ENCODE peak calls at places on chromosomes 5 and 9, in seven cellular contexts. G, F, X, U, L, V and R are unnamed samples. For H3K4me1, the result is how much of the 10 kb centered on the place peaks cover.

GRCh38 chr5:53100606-53101005 is 9.0 kb downstream of the MOCS2 start:
- DNase-seq in L (no peak), G (no peak), V (peak), F (no peak), U (no peak), X (no peak), R (no peak)

GRCh38 chr5:135156715-135157404 is 122.8 kb upstream of the PITX1 start:
- DNase-seq in G (no peak), L (no peak), X (no peak), F (no peak), U (no peak), V (no peak), R (no peak)

GRCh38 chr9:99820330-99821186 is 1.1 kb upstream of the NR4A3 start:
- DNase-seq in L (peak), V (peak), U (peak), G (no peak), F (peak), X (peak), R (peak)

GRCh38 chr5:118968406-118968911 is 19.9 kb downstream of the DTWD2 start:
- DNase-seq in U (no peak), F (no peak), G (no peak), L (no peak), X (no peak), V (no peak), R (no peak)

GRCh38 chr5:124951676-124952075 is 205.2 kb upstream of the ZNF608 start:
- DNase-seq in G (no peak), U (no peak), X (no peak), L (peak), V (no peak), F (no peak), R (no peak)

GRCh38 chr9:113274474-113275146 is 762 bp downstream of the CDC26 start:
- DNase-seq in L (peak), V (peak), X (no peak), F (no peak), G (peak), U (peak), R (no peak)

GRCh38 chr9:131500939-131501541 is 1.7 kb upstream of the POMT1 start:
- DNase-seq in X (no peak), L (peak), F (no peak), V (peak), U (peak), G (no peak), R (no peak)

GRCh38 chr5:71924980-71925379 is 182.3 kb upstream of the MAP1B start:
- DNase-seq in V (peak), X (no peak), F (no peak), G (no peak), U (peak), L (no peak), R (no peak)

GRCh38 chr5:40555886-40556285 is 123.8 kb upstream of the PTGER4 start:
- DNase-seq in X (no peak), F (no peak), V (no peak), U (no peak), G (no peak), L (no peak), R (no peak)

GRCh38 chr5:123557907-123558306 is 45.9 kb downstream of the CSNK1G3 start:
- DNase-seq in F (no peak), U (no peak), G (no peak), X (no peak), V (no peak), L (no peak), R (no peak)

GRCh38 chr9:134662143-134662876 is 20.7 kb downstream of the COL5A1 start:
- DNase-seq in X (peak), U (peak), V (peak), G (no peak), F (no peak), L (no peak), R (peak)

GRCh38 chr9:124122813-124123462 is 111.4 kb downstream of the LHX2 start:
- DNase-seq in X (no peak), G (no peak), V (peak), F (no peak), U (peak), L (no peak), R (no peak)

GRCh38 chr5:180441577-180441976 is 52.6 kb upstream of the CNOT6 start:
- DNase-seq in G (no peak), V (no peak), F (peak), L (no peak), X (no peak), U (peak), R (no peak)

GRCh38 chr9:18502546-18502945 is 28.6 kb downstream of the ADAMTSL1 start:
- DNase-seq in U (no peak), F (no peak), V (no peak), L (no peak), X (no peak), G (no peak), R (no peak)

DNA sequence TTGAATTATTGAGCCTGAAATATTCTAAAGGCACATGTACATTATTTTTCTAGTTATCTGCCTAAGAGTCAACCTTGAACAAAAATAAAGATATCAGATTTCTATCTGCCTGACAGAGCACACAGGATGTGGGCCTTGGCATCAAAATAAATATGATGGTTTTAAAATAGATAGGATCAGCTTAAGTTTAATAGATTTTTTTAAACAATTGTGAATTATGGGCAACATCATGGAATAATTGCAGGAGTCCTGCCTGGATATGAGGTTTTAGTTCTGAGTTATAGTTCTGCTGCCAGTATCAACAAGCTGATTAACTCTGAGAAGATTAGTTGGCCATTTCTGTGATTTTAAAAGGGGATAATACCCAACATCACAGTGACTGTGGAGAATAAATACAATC is 107.0 kb upstream of the PCA3 start:
- DNase-seq in X (no peak), F (no peak), U (no peak), G (no peak), L (no peak), V (no peak), R (no peak)
- H3K4me1 ChIP-seq in X (under half), F (half or more), U (under half), G (under half), L (under half), V (under half), R (under half)

DNA sequence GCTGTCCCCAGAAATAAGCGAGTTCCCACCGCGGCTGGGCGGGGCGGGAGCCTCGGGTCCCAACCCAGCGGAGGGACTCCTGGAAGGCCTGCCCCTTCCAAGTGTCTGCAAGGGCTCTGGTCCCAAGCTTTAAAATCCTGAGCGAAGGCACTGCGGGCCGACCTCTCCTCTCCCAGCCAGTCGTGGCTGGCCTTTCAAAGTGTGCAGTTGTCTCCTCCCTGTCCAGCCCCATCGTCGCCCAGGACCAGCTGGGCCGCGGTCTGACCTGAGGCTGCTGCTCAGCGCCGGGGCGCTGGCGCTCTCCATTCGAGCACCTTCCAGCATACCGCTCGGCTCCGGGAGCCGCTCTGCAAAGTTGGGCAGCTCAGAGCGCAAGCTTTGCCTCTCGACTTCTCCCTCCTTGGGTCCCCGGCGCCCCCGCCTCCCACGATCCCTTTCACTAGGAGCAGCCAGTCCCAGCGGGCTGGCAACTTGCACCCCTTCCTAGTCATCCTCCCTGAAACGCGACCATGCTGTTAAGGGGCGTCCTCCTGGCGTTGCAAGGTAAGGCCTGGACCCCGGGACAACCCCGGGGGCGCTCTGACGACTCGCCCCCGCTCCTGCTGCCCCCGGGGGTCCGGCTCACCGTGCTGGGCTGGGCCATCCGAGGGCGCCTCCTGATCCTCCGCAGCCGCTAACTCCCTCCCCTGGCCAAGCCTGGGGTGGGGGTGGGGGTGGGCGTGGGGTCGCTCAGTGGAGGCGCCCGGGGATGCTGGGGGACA is at the start of gene MAMDC2:
- DNase-seq in V (peak), U (peak), L (peak), X (peak), F (peak), G (no peak), R (peak)
- H3K4me3 ChIP-seq in V (peak), U (peak), L (peak), X (peak), F (peak), G (peak), R (peak)

DNA sequence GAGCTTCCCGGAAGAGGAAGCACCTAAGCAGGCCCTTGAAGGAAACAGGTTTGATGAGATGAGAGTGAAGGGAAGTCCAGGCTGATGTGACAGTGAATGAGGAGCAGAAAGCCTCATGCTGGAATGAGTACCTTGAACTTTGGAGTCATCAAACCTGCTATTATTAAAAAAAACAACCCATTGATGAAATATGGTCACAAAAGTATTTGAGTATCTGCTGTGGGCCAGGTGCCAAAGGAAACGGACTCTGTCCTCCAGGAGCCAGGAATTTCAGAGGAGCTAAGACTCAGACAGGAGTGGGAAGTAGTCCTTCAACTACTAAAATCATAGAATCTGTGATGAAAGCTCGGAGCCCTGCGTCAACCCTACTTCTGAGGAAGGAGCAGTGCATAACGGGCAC is 11.9 kb downstream of the HAND1 start:
- DNase-seq in X (no peak), F (no peak), L (no peak), G (no peak), V (no peak), U (no peak), R (no peak)
- H3K4me1 ChIP-seq in X (under half), F (under half), L (under half), G (under half), V (under half), U (under half), R (under half)

GRCh38 chr9:130265431-130266235 is at the start of gene HMCN2:
- DNase-seq in F (no peak), U (peak), X (peak), V (no peak), L (no peak), G (no peak), R (peak)
- H3K4me3 ChIP-seq in F (peak), U (peak), X (peak), V (no peak), L (no peak), G (no peak), R (peak)

GRCh38 chr5:67200809-67201562 is 4.4 kb upstream of the CD180 start:
- DNase-seq in L (no peak), G (no peak), U (no peak), F (no peak), X (no peak), V (no peak), R (no peak)

GRCh38 chr5:67196537-67197059 is at the start of gene CD180:
- DNase-seq in X (no peak), V (no peak), L (no peak), F (no peak), U (peak), G (no peak), R (no peak)

GRCh38 chr5:67197536-67197935 is 937 bp upstream of the CD180 start:
- DNase-seq in L (no peak), U (no peak), F (no peak), V (no peak), G (no peak), X (no peak), R (no peak)

GRCh38 chr5:67199859-67200258 is 3.3 kb upstream of the CD180 start:
- DNase-seq in L (no peak), F (no peak), U (no peak), X (no peak), G (no peak), V (no peak), R (no peak)

DNA sequence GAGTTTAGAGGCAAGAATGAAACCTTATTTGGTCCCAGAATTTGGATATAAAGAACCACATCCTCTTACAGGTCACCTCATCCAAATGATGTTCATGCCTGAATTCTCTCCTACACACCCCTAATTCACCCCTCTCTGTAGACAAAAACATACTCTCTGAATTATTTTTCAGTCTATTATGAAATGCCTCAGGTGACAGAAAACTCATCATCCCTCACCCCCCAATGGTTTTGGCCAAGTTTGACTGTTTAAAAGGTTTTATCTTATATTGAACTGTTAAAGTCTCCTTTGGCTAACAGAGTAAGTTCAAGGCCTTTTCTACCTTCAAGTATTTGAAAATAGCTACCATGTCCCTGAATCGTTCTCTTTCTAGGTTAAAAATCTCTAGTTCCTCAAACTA is 2.3 kb upstream of the CD180 start:
- DNase-seq in F (no peak), U (no peak), X (no peak), V (no peak), G (no peak), L (no peak), R (no peak)
- H3K4me1 ChIP-seq in F (under half), U (under half), X (under half), V (under half), G (under half), L (under half), R (under half)

DNA sequence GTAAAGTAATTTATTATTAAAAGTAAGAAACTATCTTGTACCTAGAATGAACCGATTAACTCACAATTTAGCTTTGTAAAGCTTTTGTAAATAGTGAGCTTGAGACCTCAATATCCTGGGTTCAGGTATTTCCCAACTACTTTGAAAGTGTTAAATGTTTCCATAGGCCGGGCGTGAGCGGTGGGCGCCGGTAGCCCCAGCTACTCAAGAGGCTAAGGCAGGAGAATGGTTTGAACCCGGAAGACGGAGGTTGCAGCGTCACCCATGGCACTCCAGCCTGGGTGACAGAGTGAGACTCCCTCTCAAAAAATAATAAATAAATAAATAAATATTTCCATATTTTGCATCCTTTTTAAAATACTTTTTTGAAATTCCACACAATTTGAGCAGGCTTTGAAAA is 1.5 kb upstream of the ANKH start:
- DNase-seq in G (no peak), F (no peak), X (no peak), U (no peak), V (no peak), L (no peak), R (no peak)
- H3K4me3 ChIP-seq in G (no peak), F (peak), X (peak), U (peak), V (no peak), L (peak), R (no peak)

GRCh38 chr9:95008151-95008771 is 281.8 kb downstream of the AOPEP start:
- DNase-seq in V (no peak), F (no peak), L (no peak), X (no peak), U (no peak), G (no peak), R (no peak)

GRCh38 chr9:95012035-95012708 is 285.7 kb downstream of the AOPEP start:
- DNase-seq in X (no peak), L (no peak), V (no peak), F (no peak), U (no peak), G (no peak), R (no peak)

GRCh38 chr9:95012902-95013301 is 286.4 kb downstream of the AOPEP start:
- DNase-seq in X (no peak), G (no peak), L (no peak), U (no peak), F (no peak), V (no peak), R (no peak)

GRCh38 chr9:95009459-95009858 is 283.0 kb downstream of the AOPEP start:
- DNase-seq in U (no peak), L (no peak), F (no peak), G (no peak), X (no peak), V (no peak), R (no peak)

GRCh38 chr9:95010431-95010838 is 283.9 kb downstream of the AOPEP start:
- DNase-seq in V (no peak), G (no peak), X (no peak), L (no peak), U (no peak), F (no peak), R (no peak)
- H3K4me1 ChIP-seq in V (under half), G (under half), X (half or more), L (under half), U (under half), F (half or more), R (under half)